ENCODE peak calls at places on chromosomes 5 and 9, in eight cellular contexts. D is tibial nerve, E is transverse colon, K is stomach, A is spleen, F is A549, C is ovary, H is adrenal gland. M is an unnamed sample.

GRCh38 chr9:13705913-13706312 is 426.4 kb upstream of the MPDZ start:
- DNase-seq in D (peak; percentile 86), E (no peak), K (no peak), A (no peak), F (no peak), C (no peak), H (peak; percentile 8), M (no peak)

GRCh38 chr5:135134686-135135381 is 100.8 kb upstream of the PITX1 start:
- DNase-seq in D (no peak), E (peak; percentile 63), K (no peak), A (no peak), F (no peak), C (no peak), H (no peak), M (no peak)

GRCh38 chr5:57303985-57304384 is 130.1 kb downstream of the GPBP1 start:
- DNase-seq in D (no peak), E (no peak), K (no peak), A (no peak), F (no peak), C (no peak), H (no peak), M (no peak)

GRCh38 chr5:43315262-43315661 is 2.0 kb upstream of the HMGCS1 start:
- DNase-seq in D (no peak), E (no peak), K (no peak), A (no peak), F (peak; percentile 39), C (no peak), H (no peak), M (no peak)

GRCh38 chr5:159175547-159175946 is 33.8 kb downstream of the RNF145 start:
- DNase-seq in D (no peak), E (no peak), K (no peak), A (no peak), F (no peak), C (no peak), H (no peak), M (no peak)

GRCh38 chr5:120684749-120685415 is 220.8 kb downstream of the PRR16 start:
- DNase-seq in D (no peak), E (no peak), K (no peak), A (no peak), F (no peak), C (no peak), H (no peak), M (no peak)

GRCh38 chr5:150082889-150083288 is 3.5 kb downstream of the CSF1R start:
- DNase-seq in D (no peak), E (no peak), K (peak; percentile 20), A (no peak), F (no peak), C (no peak), H (no peak), M (no peak)

GRCh38 chr5:170752257-170753215 is 31.0 kb upstream of the GABRP start:
- DNase-seq in D (no peak), E (peak; percentile 15), K (no peak), A (no peak), F (no peak), C (no peak), H (no peak), M (no peak)

GRCh38 chr9:108860764-108861163 is 1.3 kb upstream of the ACTL7A start:
- DNase-seq in D (no peak), E (no peak), K (no peak), A (no peak), F (no peak), C (no peak), H (no peak), M (no peak)

GRCh38 chr5:112689510-112689909 is 48.2 kb upstream of the APC start:
- DNase-seq in D (no peak), E (no peak), K (no peak), A (no peak), F (no peak), C (no peak), H (peak; percentile 34), M (no peak)

GRCh38 chr5:57895766-57896165 is 413.2 kb upstream of the ACTBL2 start:
- DNase-seq in D (no peak), E (no peak), K (no peak), A (no peak), F (no peak), C (no peak), H (no peak), M (no peak)

GRCh38 chr5:59893061-59893435 is 478 bp downstream of the PDE4D start:
- DNase-seq in D (no peak), E (no peak), K (no peak), A (no peak), F (no peak), C (no peak), H (no peak), M (no peak)

GRCh38 chr5:52920929-52921328 is 68.2 kb upstream of the ITGA2 start:
- DNase-seq in D (no peak), E (no peak), K (no peak), A (no peak), F (no peak), C (no peak), H (no peak), M (no peak)

GRCh38 chr5:89260254-89260653 is 377.3 kb upstream of the MEF2C start:
- DNase-seq in D (no peak), E (no peak), K (no peak), A (no peak), F (no peak), C (no peak), H (no peak), M (no peak)

GRCh38 chr5:137600721-137601360 is 101.7 kb upstream of the SPOCK1 start:
- DNase-seq in D (no peak), E (no peak), K (no peak), A (no peak), F (no peak), C (no peak), H (no peak), M (no peak)

GRCh38 chr9:126262738-126263137 is 63.9 kb upstream of the MVB12B start:
- DNase-seq in D (no peak), E (no peak), K (no peak), A (no peak), F (no peak), C (no peak), H (no peak), M (no peak)

GRCh38 chr5:887947-888640 is 4.5 kb downstream of the BRD9 start:
- DNase-seq in D (no peak), E (no peak), K (no peak), A (peak; percentile 69), F (no peak), C (peak; percentile 10), H (no peak), M (no peak)

GRCh38 chr5:39760385-39761198 is 335.8 kb upstream of the DAB2 start:
- DNase-seq in D (peak; percentile 58), E (no peak), K (no peak), A (no peak), F (no peak), C (no peak), H (no peak), M (no peak)

GRCh38 chr5:114152656-114153360 is 209.1 kb upstream of the KCNN2 start:
- DNase-seq in D (no peak), E (no peak), K (no peak), A (no peak), F (no peak), C (no peak), H (no peak), M (no peak)

GRCh38 chr9:105447814-105448812 is at the start of gene FSD1L:
- DNase-seq in D (peak; percentile 75), E (peak; percentile 96), K (peak; percentile 95), A (peak; percentile 97), F (peak; percentile 82), C (peak; percentile 91), H (peak; percentile 97), M (peak; percentile 39)
- TF ChIP-seq POLR2A in D (no peak), E (peak; percentile 33), K (no peak), A (no peak), F (peak; percentile 88), C (no peak), H (peak; percentile 4), M (no peak)

GRCh38 chr5:2697041-2697440 is 54.4 kb downstream of the IRX2 start:
- DNase-seq in D (no peak), E (no peak), K (no peak), A (no peak), F (no peak), C (no peak), H (no peak), M (no peak)
- H3K9me3 ChIP-seq in D (no peaks in the 10 kb centered on the region), E (no peaks in the 10 kb centered on the region), K (no peaks in the 10 kb centered on the region), A (peaks cover 21% of the 10 kb centered on the region), F (no peaks in the 10 kb centered on the region), C (no peaks in the 10 kb centered on the region), H (no peaks in the 10 kb centered on the region), M (no peaks in the 10 kb centered on the region)

GRCh38 chr5:98307811-98308210 is 465.7 kb upstream of the RGMB start:
- DNase-seq in D (no peak), E (no peak), K (no peak), A (no peak), F (no peak), C (no peak), H (no peak), M (no peak)

GRCh38 chr5:98314262-98314661 is 459.2 kb upstream of the RGMB start:
- DNase-seq in D (no peak), E (no peak), K (no peak), A (no peak), F (no peak), C (no peak), H (no peak), M (no peak)

GRCh38 chr5:98308960-98309359 is 464.5 kb upstream of the RGMB start:
- DNase-seq in D (no peak), E (no peak), K (no peak), A (no peak), F (no peak), C (no peak), H (no peak), M (no peak)

GRCh38 chr5:98308231-98308630 is 465.2 kb upstream of the RGMB start:
- DNase-seq in D (no peak), E (no peak), K (no peak), A (no peak), F (no peak), C (no peak), H (no peak), M (no peak)

GRCh38 chr5:98309785-98310566 is 463.5 kb upstream of the RGMB start:
- DNase-seq in D (no peak), E (no peak), K (no peak), A (no peak), F (peak; percentile 3), C (no peak), H (no peak), M (no peak)
- TF ChIP-seq CTCF in D (no peak), E (no peak), K (no peak), A (no peak), F (no peak), C (no peak), H (no peak), M (no peak)

GRCh38 chr9:107637421-107638420 is 148.2 kb upstream of the KLF4 start:
- DNase-seq in D (peak; percentile 96), E (peak; percentile 80), K (peak; percentile 68), A (peak; percentile 89), F (peak; percentile 78), C (peak; percentile 94), H (peak; percentile 96), M (peak; percentile 40)
- TF ChIP-seq POLR2A in D (peak; percentile 97), E (peak; percentile 90), K (no peak), A (peak; percentile 22), F (no peak), C (peak; percentile 99), H (peak; percentile 97), M (no peak)

DNA sequence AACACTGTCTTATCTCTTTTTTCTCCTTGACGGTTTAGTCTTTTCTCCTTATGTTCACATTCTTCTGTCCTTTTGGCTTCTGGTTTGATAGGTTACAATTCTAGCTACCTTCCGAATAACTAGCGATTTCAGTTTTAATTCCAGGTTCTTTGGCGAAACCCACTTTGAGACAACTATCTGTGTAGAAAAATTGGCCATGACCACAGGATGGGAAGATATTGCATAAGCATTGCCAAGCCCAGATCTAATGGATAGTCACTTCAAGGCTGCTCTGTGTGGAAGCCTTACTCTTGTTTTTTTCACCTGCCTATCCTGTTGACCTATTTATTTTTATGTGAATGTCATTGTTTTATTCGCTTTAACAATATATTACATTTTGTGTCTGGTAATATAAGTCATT is 5.2 kb downstream of the ZNF189 start:
- DNase-seq in D (no peak), E (no peak), K (no peak), A (no peak), F (no peak), C (no peak), H (no peak), M (no peak)
- H3K9me3 ChIP-seq in D (peaks cover 44% of the 10 kb centered on the region), E (peaks cover 64% of the 10 kb centered on the region), K (peaks cover 39% of the 10 kb centered on the region), A (peaks cover 74% of the 10 kb centered on the region), F (peaks cover 91% of the 10 kb centered on the region), C (peaks cover 5% of the 10 kb centered on the region), H (peaks cover 26% of the 10 kb centered on the region), M (peaks cover 51% of the 10 kb centered on the region)